ENCODE peak calls at places on chromosomes 3 and 15, in five cellular contexts. One of them, this sample, is unnamed.

GRCh38 chr15:95944193-95944592 is 386.3 kb upstream of the NR2F2 start:
- DNase-seq in foreskin fibroblast: no peak
- DNase-seq in heart left ventricle: no peak
- DNase-seq in nephron progenitor cell: no peak
- DNase-seq in epithelial cell of esophagus: no peak
- DNase-seq in this sample: no peak

GRCh38 chr3:15286022-15286421 is 46.4 kb downstream of the SH3BP5 start:
- DNase-seq in foreskin fibroblast: no peak
- DNase-seq in nephron progenitor cell: no peak
- DNase-seq in epithelial cell of esophagus: no peak
- DNase-seq in heart left ventricle: no peak
- DNase-seq in this sample: no peak

GRCh38 chr15:71083349-71083748 is 31.9 kb upstream of the THSD4 start:
- DNase-seq in heart left ventricle: peak
- DNase-seq in foreskin fibroblast: peak
- DNase-seq in epithelial cell of esophagus: no peak
- DNase-seq in nephron progenitor cell: no peak
- DNase-seq in this sample: no peak

GRCh38 chr3:88334187-88334868 is 184.6 kb downstream of the C3orf38 start:
- DNase-seq in nephron progenitor cell: no peak
- DNase-seq in heart left ventricle: no peak
- DNase-seq in foreskin fibroblast: no peak
- DNase-seq in epithelial cell of esophagus: no peak
- DNase-seq in this sample: no peak

GRCh38 chr3:55688154-55688553 is 201.0 kb upstream of the WNT5A start:
- DNase-seq in foreskin fibroblast: no peak
- DNase-seq in nephron progenitor cell: no peak
- DNase-seq in heart left ventricle: no peak
- DNase-seq in epithelial cell of esophagus: no peak
- DNase-seq in this sample: no peak

GRCh38 chr15:92669432-92669831 is 13.9 kb upstream of the FAM174B start:
- DNase-seq in heart left ventricle: no peak
- DNase-seq in epithelial cell of esophagus: no peak
- DNase-seq in nephron progenitor cell: no peak
- DNase-seq in foreskin fibroblast: no peak
- DNase-seq in this sample: no peak

GRCh38 chr3:128378631-128379347 is 87.9 kb downstream of the DNAJB8 start:
- DNase-seq in nephron progenitor cell: peak
- DNase-seq in foreskin fibroblast: peak
- DNase-seq in epithelial cell of esophagus: no peak
- DNase-seq in heart left ventricle: peak
- DNase-seq in this sample: no peak

GRCh38 chr3:173913397-173913796 is 515.9 kb downstream of the NLGN1 start:
- DNase-seq in heart left ventricle: peak
- DNase-seq in epithelial cell of esophagus: no peak
- DNase-seq in foreskin fibroblast: peak
- DNase-seq in nephron progenitor cell: no peak
- DNase-seq in this sample: peak

GRCh38 chr3:151248772-151249366 is 29.5 kb downstream of the P2RY14 start:
- DNase-seq in heart left ventricle: no peak
- DNase-seq in epithelial cell of esophagus: no peak
- DNase-seq in foreskin fibroblast: no peak
- DNase-seq in nephron progenitor cell: no peak
- DNase-seq in this sample: no peak

GRCh38 chr3:100761211-100761921 is 52.1 kb downstream of the TFG start:
- DNase-seq in heart left ventricle: no peak
- DNase-seq in epithelial cell of esophagus: peak
- DNase-seq in nephron progenitor cell: no peak
- DNase-seq in foreskin fibroblast: no peak
- DNase-seq in this sample: no peak

GRCh38 chr3:621714-622113 is 425.2 kb downstream of the CHL1 start:
- DNase-seq in foreskin fibroblast: no peak
- DNase-seq in nephron progenitor cell: no peak
- DNase-seq in heart left ventricle: no peak
- DNase-seq in epithelial cell of esophagus: no peak
- DNase-seq in this sample: no peak

GRCh38 chr3:122680381-122681293 is at the start of gene PARP14:
- DNase-seq in foreskin fibroblast: peak
- DNase-seq in nephron progenitor cell: peak
- DNase-seq in heart left ventricle: peak
- DNase-seq in epithelial cell of esophagus: peak
- DNase-seq in this sample: peak
- TF ChIP-seq CTCF in foreskin fibroblast: no peak
- TF ChIP-seq CTCF in nephron progenitor cell: no peak
- TF ChIP-seq CTCF in heart left ventricle: no peak
- TF ChIP-seq CTCF in epithelial cell of esophagus: no peak
- TF ChIP-seq CTCF in this sample: no peak

DNA sequence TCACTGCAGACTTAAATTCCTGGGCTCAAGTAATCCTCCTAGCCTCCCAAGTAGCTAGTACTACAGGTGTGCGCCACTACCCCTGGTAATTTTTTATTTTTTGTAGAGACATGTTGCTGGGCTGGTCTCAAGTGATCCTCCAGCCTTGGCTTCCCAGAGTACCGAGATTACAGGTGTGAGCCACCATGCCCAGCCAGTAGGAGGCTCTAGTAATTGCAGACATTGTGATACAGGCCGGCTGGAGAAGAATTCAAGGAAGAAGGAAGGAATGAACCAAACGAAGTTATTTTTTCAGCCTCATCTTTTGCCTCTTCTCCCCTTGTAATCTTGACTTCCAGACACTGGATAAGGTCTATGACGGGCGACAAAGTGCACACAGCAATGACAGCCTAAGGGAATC is 3.2 kb upstream of the PPP4R2 start:
- DNase-seq in epithelial cell of esophagus: no peak
- DNase-seq in heart left ventricle: no peak
- DNase-seq in nephron progenitor cell: no peak
- DNase-seq in foreskin fibroblast: no peak
- DNase-seq in this sample: no peak
- TF ChIP-seq CTCF in epithelial cell of esophagus: no peak
- TF ChIP-seq CTCF in heart left ventricle: no peak
- TF ChIP-seq CTCF in nephron progenitor cell: no peak
- TF ChIP-seq CTCF in foreskin fibroblast: no peak
- TF ChIP-seq CTCF in this sample: peak

GRCh38 chr15:89054873-89055272 is 33.4 kb upstream of the ABHD2 start:
- DNase-seq in epithelial cell of esophagus: no peak
- DNase-seq in heart left ventricle: no peak
- DNase-seq in nephron progenitor cell: no peak
- DNase-seq in foreskin fibroblast: no peak
- DNase-seq in this sample: no peak
- TF ChIP-seq CTCF in epithelial cell of esophagus: no peak
- TF ChIP-seq CTCF in heart left ventricle: no peak
- TF ChIP-seq CTCF in nephron progenitor cell: no peak
- TF ChIP-seq CTCF in foreskin fibroblast: no peak
- TF ChIP-seq CTCF in this sample: no peak

GRCh38 chr3:140845878-140846277 is 95.8 kb upstream of the SLC25A36 start:
- DNase-seq in heart left ventricle: no peak
- DNase-seq in nephron progenitor cell: no peak
- DNase-seq in epithelial cell of esophagus: no peak
- DNase-seq in foreskin fibroblast: no peak
- DNase-seq in this sample: no peak
- TF ChIP-seq CTCF in heart left ventricle: no peak
- TF ChIP-seq CTCF in nephron progenitor cell: no peak
- TF ChIP-seq CTCF in epithelial cell of esophagus: no peak
- TF ChIP-seq CTCF in foreskin fibroblast: no peak
- TF ChIP-seq CTCF in this sample: no peak

DNA sequence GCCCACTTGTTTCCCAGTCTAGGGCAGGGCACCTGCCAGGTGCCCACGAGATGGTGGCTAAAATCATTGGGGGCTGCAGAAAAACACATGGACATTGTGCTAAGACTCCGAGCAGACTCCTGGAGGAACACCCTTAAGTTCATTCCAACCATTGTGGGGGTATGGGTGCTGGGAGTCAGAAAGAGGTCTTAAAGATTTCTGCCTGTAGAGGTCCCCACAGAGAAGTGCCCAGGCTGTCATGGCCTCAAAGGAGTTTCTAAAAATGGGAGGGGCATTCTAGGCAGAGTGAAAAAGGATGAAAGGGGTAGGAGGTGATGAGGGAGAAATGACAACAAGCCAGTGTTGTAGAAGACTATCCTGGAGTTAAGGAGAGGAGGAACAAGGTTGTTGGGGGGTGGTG is 17.1 kb downstream of the RBP1 start:
- DNase-seq in heart left ventricle: no peak
- DNase-seq in foreskin fibroblast: no peak
- DNase-seq in epithelial cell of esophagus: no peak
- DNase-seq in nephron progenitor cell: no peak
- DNase-seq in this sample: no peak
- TF ChIP-seq CTCF in heart left ventricle: no peak
- TF ChIP-seq CTCF in foreskin fibroblast: no peak
- TF ChIP-seq CTCF in epithelial cell of esophagus: no peak
- TF ChIP-seq CTCF in nephron progenitor cell: no peak
- TF ChIP-seq CTCF in this sample: no peak

DNA sequence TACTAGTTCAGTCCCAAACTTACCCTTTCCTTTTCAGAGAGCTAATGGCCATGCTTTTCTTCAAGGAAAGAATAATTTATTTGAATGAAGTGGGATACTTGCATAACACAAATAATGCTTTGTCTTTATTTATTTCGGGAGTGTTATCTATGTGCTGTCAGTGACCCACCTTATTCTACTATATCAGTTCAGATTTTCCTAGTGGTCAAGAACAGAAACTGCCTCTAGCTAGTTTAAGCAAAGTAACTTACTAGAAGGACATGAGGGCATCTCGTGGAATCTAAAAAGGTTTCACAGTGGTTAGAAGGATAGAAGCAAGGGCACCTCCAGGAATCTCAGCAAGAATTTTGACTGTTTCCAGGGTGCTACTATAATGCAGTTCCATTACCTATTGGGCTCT is 3.8 kb upstream of the TIMMDC1 start:
- DNase-seq in foreskin fibroblast: peak
- DNase-seq in epithelial cell of esophagus: no peak
- DNase-seq in nephron progenitor cell: no peak
- DNase-seq in heart left ventricle: no peak
- DNase-seq in this sample: no peak
- TF ChIP-seq CTCF in foreskin fibroblast: peak
- TF ChIP-seq CTCF in epithelial cell of esophagus: peak
- TF ChIP-seq CTCF in nephron progenitor cell: no peak
- TF ChIP-seq CTCF in heart left ventricle: no peak
- TF ChIP-seq CTCF in this sample: peak

GRCh38 chr15:35293353-35294130 is 208.4 kb upstream of the NANOGP8 start:
- DNase-seq in nephron progenitor cell: no peak
- DNase-seq in heart left ventricle: no peak
- DNase-seq in foreskin fibroblast: peak
- DNase-seq in epithelial cell of esophagus: peak
- DNase-seq in this sample: peak
- TF ChIP-seq CTCF in nephron progenitor cell: peak
- TF ChIP-seq CTCF in heart left ventricle: no peak
- TF ChIP-seq CTCF in foreskin fibroblast: peak
- TF ChIP-seq CTCF in epithelial cell of esophagus: no peak
- TF ChIP-seq CTCF in this sample: peak

GRCh38 chr15:27365441-27365840 is 394.5 kb downstream of the GABRG3 start:
- DNase-seq in nephron progenitor cell: no peak
- DNase-seq in heart left ventricle: no peak
- DNase-seq in epithelial cell of esophagus: no peak
- DNase-seq in foreskin fibroblast: no peak
- DNase-seq in this sample: no peak
- TF ChIP-seq CTCF in nephron progenitor cell: no peak
- TF ChIP-seq CTCF in heart left ventricle: no peak
- TF ChIP-seq CTCF in epithelial cell of esophagus: no peak
- TF ChIP-seq CTCF in foreskin fibroblast: no peak
- TF ChIP-seq CTCF in this sample: no peak

This sample was measured in HFFc6.